ENCODE peak calls at places on chromosomes 7 and 10, in nine cellular contexts. E is fibroblast of lung, S is endodermal cell, N is body of pancreas, P is keratinocyte, Q is pancreas, L is tibial artery, H is GM23338, F is left lung. I is an unnamed sample.
A peak's percentile ranks its signal among the peaks of the same experiment; 100 is the strongest.

GRCh38 chr10:36345770-36346169 is 703.7 kb upstream of the FZD8 start:
- DNase-seq in P (no peak), S (no peak), Q (no peak), E (peak; percentile 40), N (no peak), F (no peak), L (no peak), H (no peak), I (no peak)

GRCh38 chr10:122492006-122492405 is 30.7 kb downstream of the HTRA1 start:
- DNase-seq in Q (no peak), H (no peak), L (no peak), P (no peak), F (no peak), N (no peak), E (peak; percentile 35), S (no peak), I (no peak)

GRCh38 chr10:96618648-96619047 is 31.8 kb upstream of the TM9SF3 start:
- DNase-seq in S (peak; percentile 50), F (no peak), L (peak; percentile 30), N (peak; percentile 80), Q (peak; percentile 73), P (no peak), E (peak; percentile 27), H (no peak), I (peak; percentile 36)

GRCh38 chr10:126160571-126160970 is 227.7 kb downstream of the ADAM12 start:
- DNase-seq in F (no peak), H (peak; percentile 33), E (no peak), S (peak; percentile 73), N (no peak), P (no peak), Q (no peak), L (no peak), I (no peak)

GRCh38 chr10:117165557-117166419 is 27.7 kb upstream of the VAX1 start:
- DNase-seq in L (no peak), N (peak; percentile 59), S (peak; percentile 95), F (no peak), P (no peak), E (peak; percentile 52), H (peak; percentile 90), Q (peak; percentile 36), I (no peak)

GRCh38 chr10:31146496-31147219 is 115.0 kb upstream of the ZNF438 start:
- DNase-seq in F (peak; percentile 43), N (no peak), L (no peak), E (peak; percentile 88), Q (no peak), S (no peak), P (peak; percentile 28), H (peak; percentile 23), I (peak; percentile 59)

GRCh38 chr10:80202934-80203834 is 2.2 kb downstream of the ANXA11 start:
- DNase-seq in L (peak; percentile 75), Q (peak; percentile 69), F (peak; percentile 64), E (peak; percentile 93), P (no peak), N (peak; percentile 75), H (peak; percentile 65), S (peak; percentile 90), I (peak; percentile 81)

GRCh38 chr7:123867220-123867619 is 22.3 kb downstream of the HYAL4 start:
- DNase-seq in E (no peak), H (no peak), Q (no peak), P (no peak), S (no peak), F (no peak), L (no peak), N (no peak), I (no peak)

GRCh38 chr7:20064974-20065862 is 152.0 kb downstream of the MACC1 start:
- DNase-seq in N (no peak), L (no peak), E (peak; percentile 98), S (no peak), Q (no peak), P (no peak), H (no peak), F (peak; percentile 35), I (no peak)

GRCh38 chr10:131972474-131973071 is 9.2 kb downstream of the BNIP3 start:
- DNase-seq in L (no peak), Q (no peak), F (no peak), E (peak; percentile 30), H (no peak), S (no peak), N (peak; percentile 72), P (no peak), I (peak; percentile 81)

GRCh38 chr10:107553470-107553869 is 389.0 kb upstream of the SORCS1 start:
- DNase-seq in S (no peak), N (no peak), H (no peak), F (no peak), L (no peak), E (peak; percentile 66), P (no peak), Q (no peak), I (no peak)

GRCh38 chr10:3404381-3404780 is 231.8 kb upstream of the PITRM1 start:
- DNase-seq in S (no peak), N (no peak), F (no peak), Q (no peak), E (no peak), P (no peak), H (no peak), L (no peak), I (no peak)

GRCh38 chr10:14074062-14074884 is 256.5 kb downstream of the FRMD4A start:
- DNase-seq in P (peak; percentile 98), H (peak; percentile 41), L (peak; percentile 90), F (peak; percentile 81), S (no peak), Q (peak; percentile 79), N (peak; percentile 87), E (peak; percentile 100), I (peak; percentile 84)

GRCh38 chr10:49365275-49365674 is 30.6 kb downstream of the DRGX start:
- DNase-seq in H (no peak), P (no peak), E (no peak), F (no peak), Q (no peak), S (no peak), N (no peak), L (no peak), I (no peak)

GRCh38 chr10:124626759-124627380 is 117.3 kb downstream of the FAM53B start:
- DNase-seq in N (no peak), Q (no peak), S (no peak), F (peak; percentile 65), E (no peak), L (no peak), H (peak; percentile 54), P (peak; percentile 80), I (no peak)

GRCh38 chr7:18053177-18053928 is 25.7 kb upstream of the PRPS1L1 start:
- DNase-seq in H (no peak), S (no peak), L (no peak), Q (no peak), P (no peak), F (no peak), N (no peak), E (no peak), I (no peak)

GRCh38 chr7:22942191-22942590 is 71.7 kb downstream of the HYCC1 start:
- DNase-seq in Q (no peak), F (no peak), L (no peak), N (no peak), E (no peak), H (peak; percentile 82), P (no peak), S (peak; percentile 52), I (no peak)

GRCh38 chr10:6659451-6659850 is 79.4 kb upstream of the PRKCQ start:
- DNase-seq in F (no peak), E (peak; percentile 18), H (no peak), Q (no peak), S (no peak), N (no peak), P (no peak), L (no peak), I (no peak)

DNA sequence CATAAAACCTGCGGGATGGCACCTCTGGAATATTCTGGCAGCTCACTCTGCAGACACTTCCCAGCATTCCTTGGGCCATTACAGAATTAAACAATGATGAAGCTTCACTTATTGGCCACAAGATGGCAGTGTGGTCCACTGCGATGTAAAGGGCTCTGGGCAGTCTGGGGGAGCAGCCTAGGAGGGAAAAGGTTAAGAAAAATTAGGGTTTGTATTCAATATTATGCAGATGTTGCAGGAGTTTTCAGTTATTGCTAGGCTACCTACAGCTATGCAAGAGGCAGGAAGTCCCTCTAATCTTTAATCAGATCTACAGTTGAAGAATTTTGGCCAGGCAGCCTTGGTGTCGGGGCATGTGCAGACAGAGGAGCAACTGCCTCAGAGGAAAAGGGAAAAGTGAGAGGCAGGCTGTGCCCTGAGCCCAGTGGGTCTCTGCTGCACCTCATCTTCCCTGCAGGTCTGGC is 233.2 kb upstream of the PRSS1 start:
- DNase-seq in Q (no peak), F (peak; percentile 39), S (peak; percentile 73), P (peak; percentile 28), L (no peak), H (peak; percentile 83), N (peak; percentile 44), E (peak; percentile 57), I (no peak)
- TF ChIP-seq CTCF in Q (peak; percentile 74), F (peak; percentile 71), S (peak; percentile 93), P (peak; percentile 75), L (peak; percentile 40), H (peak; percentile 88), N (peak; percentile 86), E (peak; percentile 84), I (peak; percentile 67)

DNA sequence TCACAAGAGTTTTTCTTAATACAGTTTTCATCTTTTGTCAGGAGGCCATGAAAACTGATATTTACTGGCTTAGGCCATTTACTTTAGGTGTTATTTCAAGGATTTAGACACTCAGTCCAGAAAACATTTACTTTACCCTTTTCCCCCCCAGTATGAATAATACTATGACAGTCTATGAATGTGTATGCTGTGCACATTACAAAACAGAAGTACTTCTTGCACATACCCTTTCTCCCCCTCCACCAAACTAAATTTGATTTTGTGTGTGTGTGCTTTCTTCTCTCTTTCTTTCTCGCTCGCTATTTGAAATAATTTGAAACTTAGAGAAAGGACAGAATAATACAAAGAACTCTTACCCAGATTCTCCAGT is 41.3 kb downstream of the RBM33 start:
- DNase-seq in E (no peak), H (no peak), N (no peak), F (no peak), Q (no peak), L (no peak), S (no peak), P (no peak), I (no peak)
- H3K4me1 ChIP-seq in E (no peaks in the 10 kb centered on the region), H (peaks cover 20% of the 10 kb centered on the region), N (peaks cover 23% of the 10 kb centered on the region), F (no peaks in the 10 kb centered on the region), Q (peaks cover 12% of the 10 kb centered on the region), L (no peaks in the 10 kb centered on the region), S (peaks cover 17% of the 10 kb centered on the region), P (no peaks in the 10 kb centered on the region), I (peaks cover 28% of the 10 kb centered on the region)

GRCh38 chr7:115363916-115364315 is 442.0 kb downstream of the MDFIC start:
- DNase-seq in E (no peak), Q (no peak), H (no peak), P (no peak), F (no peak), S (no peak), L (no peak), N (no peak), I (no peak)
- H3K36me3 ChIP-seq in E (no peaks in the 10 kb centered on the region), Q (no peaks in the 10 kb centered on the region), H (no peaks in the 10 kb centered on the region), P (no peaks in the 10 kb centered on the region), F (no peaks in the 10 kb centered on the region), S (no peaks in the 10 kb centered on the region), L (no peaks in the 10 kb centered on the region), N (no peaks in the 10 kb centered on the region), I (no peaks in the 10 kb centered on the region)

GRCh38 chr7:150404785-150405583 is 25.9 kb downstream of the ZNF775 start:
- DNase-seq in N (peak; percentile 93), L (peak; percentile 88), E (peak; percentile 91), S (peak; percentile 94), F (peak; percentile 90), P (no peak), H (peak; percentile 93), Q (peak; percentile 89), I (peak; percentile 92)
- TF ChIP-seq CTCF in N (peak; percentile 64), L (no peak), E (no peak), S (peak; percentile 12), F (no peak), P (peak; percentile 32), H (no peak), Q (no peak), I (peak; percentile 11)

GRCh38 chr10:129966370-129966769 is 2.3 kb upstream of the EBF3 start:
- DNase-seq in Q (no peak), N (no peak), E (no peak), H (no peak), L (no peak), P (no peak), F (no peak), S (no peak), I (no peak)
- H3K4me1 ChIP-seq in Q (no peaks in the 10 kb centered on the region), N (peaks cover 50% of the 10 kb centered on the region), E (peaks cover 3% of the 10 kb centered on the region), H (peaks cover 58% of the 10 kb centered on the region), L (peaks cover 43% of the 10 kb centered on the region), P (peaks cover 4% of the 10 kb centered on the region), F (peaks cover 53% of the 10 kb centered on the region), S (peaks cover 9% of the 10 kb centered on the region), I (peaks cover 68% of the 10 kb centered on the region)

I was measured in left ventricle myocardium inferior.